ENCODE peak calls at places on chromosomes 2 and 18, in four cellular contexts. H is progenitor cell of endocrine pancreas; F is stimulated activated CD4-positive, alpha-beta T cell treated with anti-CD3 and anti-CD28 coated beads, Interleukin-2, amount 100 ng/mL, for 24 hours; W is central memory CD4-positive, alpha-beta T cell. O is an unnamed sample.

GRCh38 chr18:37836071-37836470 is 270.5 kb upstream of the CELF4 start:
- DNase-seq in F (no peak), H (no peak), W (no peak), O (no peak)

GRCh38 chr2:27494284-27494943 is 586 bp downstream of the FNDC4 start:
- DNase-seq in F (no peak), H (no peak), W (no peak), O (no peak)

GRCh38 chr2:60717691-60718090 is 38.4 kb upstream of the PAPOLG start:
- DNase-seq in H (no peak), F (no peak), W (no peak), O (no peak)

GRCh38 chr2:201933792-201934229 is 99.8 kb upstream of the FZD7 start:
- DNase-seq in F (no peak), H (no peak), W (no peak), O (no peak)

GRCh38 chr2:206798009-206798408 is 32.6 kb downstream of the FASTKD2 start:
- DNase-seq in H (no peak), W (no peak), F (peak), O (no peak)

GRCh38 chr2:239374896-239375277 is 25.9 kb downstream of the HDAC4 start:
- DNase-seq in H (no peak), F (no peak), W (no peak), O (no peak)

GRCh38 chr2:177843188-177843587 is 229.4 kb downstream of the PDE11A start:
- DNase-seq in F (no peak), H (no peak), W (no peak), O (no peak)

GRCh38 chr2:23385351-23385747 is 370 bp downstream of the KLHL29 start:
- DNase-seq in F (peak), H (peak), W (no peak), O (no peak)

O was measured in CD4-positive, alpha-beta memory T cell.